ENCODE peak calls at places on chromosome 9, in four cellular contexts. P, I, M and A are unnamed samples.

GRCh38 chr9:133993635-133994253 is 1.6 kb upstream of the VAV2 start:
- DNase-seq in P (no peak), I (no peak), M (no peak), A (no peak)

GRCh38 chr9:31542384-31543055 is 841.9 kb upstream of the ACO1 start:
- DNase-seq in P (no peak), I (no peak), M (no peak), A (no peak)

GRCh38 chr9:89787595-89787994 is 182.8 kb downstream of the GADD45G start:
- DNase-seq in P (no peak), I (no peak), M (no peak), A (no peak)

GRCh38 chr9:3648722-3649121 is 122.9 kb upstream of the RFX3 start:
- DNase-seq in P (no peak), I (no peak), M (no peak), A (no peak)

GRCh38 chr9:79256691-79257213 is 315.0 kb upstream of the TLE4 start:
- DNase-seq in P (no peak), I (no peak), M (no peak), A (no peak)

GRCh38 chr9:137878146-137878941 is 762 bp downstream of the CACNA1B start:
- DNase-seq in P (no peak), I (no peak), M (no peak), A (peak)

GRCh38 chr9:133140174-133140505 is 19.1 kb upstream of the RALGDS start:
- DNase-seq in P (no peak), I (no peak), M (no peak), A (no peak)

GRCh38 chr9:105118646-105119045 is 125.8 kb upstream of the SLC44A1 start:
- DNase-seq in P (no peak), I (no peak), M (no peak), A (no peak)

GRCh38 chr9:95383845-95384244 is 66.3 kb upstream of the FANCC start:
- DNase-seq in P (no peak), I (no peak), M (no peak), A (no peak)

GRCh38 chr9:74948897-74949296 is 3.8 kb downstream of the C9orf40 start:
- DNase-seq in P (no peak), I (no peak), M (no peak), A (no peak)

GRCh38 chr9:26744362-26744965 is 148.1 kb downstream of the CAAP1 start:
- DNase-seq in P (no peak), I (no peak), M (peak), A (no peak)

GRCh38 chr9:134981829-134982228 is 64.1 kb upstream of the FCN1 start:
- DNase-seq in P (no peak), I (no peak), M (no peak), A (no peak)

GRCh38 chr9:135692410-135692809 is 6.9 kb downstream of the SOHLH1 start:
- DNase-seq in P (no peak), I (no peak), M (no peak), A (no peak)

GRCh38 chr9:82553654-82554366 is 509.1 kb downstream of the RASEF start:
- DNase-seq in P (no peak), I (no peak), M (no peak), A (no peak)

GRCh38 chr9:137265496-137266161 is 10.5 kb downstream of the NELFB start:
- DNase-seq in P (no peak), I (no peak), M (no peak), A (no peak)

GRCh38 chr9:99059074-99059894 is 45.6 kb upstream of the TGFBR1 start:
- DNase-seq in P (no peak), I (no peak), M (no peak), A (peak)

GRCh38 chr9:90307177-90307833 is 335.3 kb downstream of the DIRAS2 start:
- DNase-seq in P (no peak), I (no peak), M (no peak), A (no peak)

GRCh38 chr9:75457474-75458011 is 369.2 kb downstream of the OSTF1 start:
- DNase-seq in P (no peak), I (no peak), M (no peak), A (no peak)

GRCh38 chr9:137606005-137606601 is 617 bp downstream of the ARRDC1 start:
- DNase-seq in P (no peak), I (no peak), M (no peak), A (no peak)

GRCh38 chr9:135258461-135258860 is 171.0 kb downstream of the OLFM1 start:
- DNase-seq in P (no peak), I (no peak), M (no peak), A (no peak)

GRCh38 chr9:122827759-122828090 is 663 bp downstream of the PDCL start:
- DNase-seq in P (no peak), I (no peak), M (peak), A (no peak)

GRCh38 chr9:106613250-106613737 is 249.7 kb upstream of the ZNF462 start:
- DNase-seq in P (no peak), I (no peak), M (no peak), A (no peak)

GRCh38 chr9:108182950-108183381 is 672.8 kb downstream of the ACTL7B start:
- DNase-seq in P (no peak), I (no peak), M (no peak), A (no peak)

GRCh38 chr9:86944974-86945867 is 2.1 kb downstream of the GAS1 start:
- DNase-seq in P (no peak), I (no peak), M (no peak), A (peak)

GRCh38 chr9:36214571-36214970 is 23.9 kb downstream of the CLTA start:
- DNase-seq in P (no peak), I (no peak), M (no peak), A (no peak)

GRCh38 chr9:6938447-6938846 is 180.7 kb downstream of the KDM4C start:
- DNase-seq in P (no peak), I (no peak), M (no peak), A (no peak)

GRCh38 chr9:96859461-96860198 is 5.3 kb upstream of the ZNF782 start:
- DNase-seq in P (no peak), I (no peak), M (no peak), A (no peak)

GRCh38 chr9:22265038-22265437 is 181.6 kb upstream of the DMRTA1 start:
- DNase-seq in P (no peak), I (no peak), M (no peak), A (no peak)

GRCh38 chr9:88689509-88689908 is 154.5 kb downstream of the NXNL2 start:
- DNase-seq in P (no peak), I (no peak), M (no peak), A (no peak)

GRCh38 chr9:5879419-5880181 is 11.1 kb upstream of the MLANA start:
- DNase-seq in P (no peak), I (no peak), M (peak), A (no peak)

GRCh38 chr9:80648336-80648735 is 1041.0 kb downstream of the TLE1 start:
- DNase-seq in P (no peak), I (no peak), M (no peak), A (no peak)

GRCh38 chr9:136270173-136270710 is 24.6 kb upstream of the QSOX2 start:
- DNase-seq in P (no peak), I (no peak), M (no peak), A (no peak)

GRCh38 chr9:122220673-122221222 is 8.0 kb downstream of the LHX6 start:
- DNase-seq in P (no peak), I (no peak), M (no peak), A (no peak)

GRCh38 chr9:99905833-99906402 is 536 bp upstream of the STX17 start:
- DNase-seq in P (peak), I (no peak), M (no peak), A (no peak)

GRCh38 chr9:131031642-131032005 is 22.6 kb downstream of the LAMC3 start:
- DNase-seq in P (no peak), I (no peak), M (no peak), A (no peak)

GRCh38 chr9:64128572-64128971 is 1156.4 kb downstream of the FOXD4L5 start:
- DNase-seq in P (no peak), I (no peak), M (no peak), A (no peak)

GRCh38 chr9:94933429-94933828 is 206.9 kb downstream of the AOPEP start:
- DNase-seq in P (no peak), I (no peak), M (no peak), A (no peak)

GRCh38 chr9:92289708-92290390 is 3.6 kb downstream of the IARS1 start:
- DNase-seq in P (no peak), I (no peak), M (no peak), A (no peak)

GRCh38 chr9:132548971-132549649 is 33.3 kb upstream of the BARHL1 start:
- DNase-seq in P (no peak), I (no peak), M (no peak), A (no peak)

GRCh38 chr9:21580636-21581353 is 98.7 kb upstream of the IFNE start:
- DNase-seq in P (no peak), I (no peak), M (no peak), A (no peak)

GRCh38 chr9:129930743-129931142 is 95.5 kb downstream of the USP20 start:
- DNase-seq in P (no peak), I (no peak), M (no peak), A (no peak)

GRCh38 chr9:129932303-129933151 is 97.3 kb downstream of the USP20 start:
- DNase-seq in P (no peak), I (no peak), M (no peak), A (no peak)

GRCh38 chr9:129936222-129936621 is 101.0 kb downstream of the USP20 start:
- DNase-seq in P (no peak), I (no peak), M (no peak), A (no peak)

GRCh38 chr9:129933215-129933614 is 98.0 kb downstream of the USP20 start:
- DNase-seq in P (no peak), I (no peak), M (no peak), A (no peak)

GRCh38 chr9:129933709-129934586 is 98.7 kb downstream of the USP20 start:
- DNase-seq in P (no peak), I (no peak), M (no peak), A (no peak)
- H3K27ac ChIP-seq in P (peak), I (no peak), M (no peak), A (peak)

GRCh38 chr9:112351184-112351583 is 17.8 kb upstream of the PTBP3 start:
- DNase-seq in P (no peak), I (no peak), M (no peak), A (no peak)

GRCh38 chr9:112348993-112349333 is 15.5 kb upstream of the PTBP3 start:
- DNase-seq in P (no peak), I (no peak), M (no peak), A (no peak)

GRCh38 chr9:112354081-112354743 is 20.8 kb upstream of the PTBP3 start:
- DNase-seq in P (no peak), I (no peak), M (no peak), A (no peak)

GRCh38 chr9:112352209-112352608 is 18.8 kb upstream of the PTBP3 start:
- DNase-seq in P (no peak), I (no peak), M (no peak), A (no peak)

DNA sequence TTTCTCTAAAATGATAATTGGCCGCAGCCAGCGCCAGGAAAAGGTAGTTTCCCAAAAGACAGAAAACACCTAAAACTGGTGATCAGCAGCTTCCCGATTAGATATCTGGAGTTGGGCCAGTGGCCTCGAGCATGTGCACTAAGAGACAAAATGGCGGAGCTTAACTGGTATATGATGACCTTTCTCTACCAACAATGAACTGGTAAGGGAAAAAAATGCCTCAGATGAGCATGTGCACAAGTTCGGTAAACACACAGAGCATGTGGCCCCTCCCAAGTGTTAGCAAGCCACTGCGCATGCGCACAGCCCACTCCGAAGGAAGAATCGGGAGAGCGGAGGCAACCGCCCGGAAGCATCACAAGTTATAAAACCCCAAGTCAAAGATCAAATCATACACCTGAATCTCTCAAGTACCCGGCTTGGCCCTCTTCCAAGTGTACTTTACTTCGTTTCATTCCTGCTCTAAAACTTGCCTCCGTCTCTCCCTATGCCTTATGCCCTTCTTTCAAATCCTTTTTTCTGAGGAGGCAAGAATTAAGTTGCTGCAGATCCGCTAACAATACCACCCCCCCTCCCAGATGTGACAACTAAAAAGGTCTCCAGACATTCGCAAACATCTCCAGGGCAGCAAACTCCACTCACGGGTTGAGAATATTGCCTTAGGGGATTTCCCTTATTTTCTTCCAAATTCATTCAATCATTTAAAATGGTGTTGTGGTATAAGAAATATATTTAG is 15.0 kb upstream of the PTBP3 start:
- DNase-seq in P (peak), I (peak), M (peak), A (peak)
- H3K27ac ChIP-seq in P (peak), I (no peak), M (peak), A (no peak)

GRCh38 chr9:17230646-17231045 is 95.8 kb downstream of the CNTLN start:
- DNase-seq in P (no peak), I (no peak), M (no peak), A (no peak)

GRCh38 chr9:17236147-17236546 is 101.3 kb downstream of the CNTLN start:
- DNase-seq in P (no peak), I (no peak), M (no peak), A (no peak)
- H3K27ac ChIP-seq in P (no peak), I (no peak), M (no peak), A (no peak)

DNA sequence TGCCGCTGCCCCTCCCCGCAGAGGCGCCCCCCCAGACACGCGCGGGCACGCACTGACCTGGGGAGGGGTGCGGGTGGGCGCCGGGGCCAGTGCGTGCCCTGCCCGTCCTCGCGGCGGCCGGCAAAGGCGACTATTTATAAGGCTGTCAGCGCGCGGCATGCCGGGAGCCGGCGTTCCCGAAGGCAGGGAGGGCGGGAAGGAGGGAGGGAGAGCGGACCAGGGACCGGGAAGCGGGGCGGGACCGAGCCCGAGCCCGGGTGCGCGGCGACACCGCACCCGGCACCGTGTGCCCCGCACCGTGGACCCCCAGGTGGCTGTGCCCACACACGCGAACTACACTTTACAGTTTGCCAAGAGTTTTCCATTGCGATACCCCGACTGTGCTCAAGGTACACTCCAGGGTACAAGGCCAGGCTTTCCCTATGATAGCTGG is at the start of gene AK1:
- DNase-seq in P (peak), I (no peak), M (no peak), A (peak)
- H3K27ac ChIP-seq in P (peak), I (no peak), M (peak), A (peak)